ENCODE peak calls at places on chromosomes 5 and 9, in four cellular contexts. One of them, this sample, is unnamed.
A peak's percentile ranks its signal among the peaks of the same experiment; 100 is the strongest.

GRCh38 chr9:31323726-31324444 is 1060.6 kb upstream of the ACO1 start:
- DNase-seq in stomach: no peak
- DNase-seq in A549: no peak
- DNase-seq in K562: no peak
- DNase-seq in this sample: no peak

GRCh38 chr9:112858005-112858404 is 32.7 kb downstream of the SLC46A2 start:
- DNase-seq in stomach: no peak
- DNase-seq in K562: no peak
- DNase-seq in A549: no peak
- DNase-seq in this sample: no peak

GRCh38 chr9:94210616-94211603 is 48.2 kb upstream of the ZNF169 start:
- DNase-seq in stomach: no peak
- DNase-seq in A549: no peak
- DNase-seq in K562: no peak
- DNase-seq in this sample: no peak

GRCh38 chr9:14868772-14869583 is 41.2 kb downstream of the FREM1 start:
- DNase-seq in stomach: no peak
- DNase-seq in K562: no peak
- DNase-seq in A549: no peak
- DNase-seq in this sample: no peak

GRCh38 chr5:27845248-27845647 is 806.9 kb upstream of the CDH9 start:
- DNase-seq in K562: no peak
- DNase-seq in stomach: no peak
- DNase-seq in A549: no peak
- DNase-seq in this sample: no peak

GRCh38 chr5:142015781-142016533 is 3.1 kb upstream of the GNPDA1 start:
- DNase-seq in K562: no peak
- DNase-seq in stomach: no peak
- DNase-seq in A549: no peak
- DNase-seq in this sample: peak; percentile 46

GRCh38 chr5:100772011-100772410 is 131.1 kb downstream of the ST8SIA4 start:
- DNase-seq in K562: no peak
- DNase-seq in A549: no peak
- DNase-seq in stomach: no peak
- DNase-seq in this sample: no peak

GRCh38 chr5:149445739-149446369 is 66.8 kb upstream of the IL17B start:
- DNase-seq in K562: peak; percentile 86
- DNase-seq in A549: peak; percentile 66
- DNase-seq in stomach: no peak
- DNase-seq in this sample: no peak

GRCh38 chr5:56314536-56314935 is 81.4 kb upstream of the ANKRD55 start:
- DNase-seq in A549: peak; percentile 46
- DNase-seq in stomach: no peak
- DNase-seq in K562: peak; percentile 70
- DNase-seq in this sample: no peak

GRCh38 chr9:16442622-16443021 is 427.8 kb downstream of the BNC2 start:
- DNase-seq in stomach: no peak
- DNase-seq in K562: no peak
- DNase-seq in A549: peak; percentile 23
- DNase-seq in this sample: no peak

GRCh38 chr5:19175776-19176570 is 812.0 kb downstream of the CDH18 start:
- DNase-seq in K562: no peak
- DNase-seq in stomach: no peak
- DNase-seq in A549: no peak
- DNase-seq in this sample: no peak

GRCh38 chr5:79193643-79194042 is 42.3 kb upstream of the JMY start:
- DNase-seq in stomach: no peak
- DNase-seq in K562: no peak
- DNase-seq in A549: no peak
- DNase-seq in this sample: no peak

GRCh38 chr5:38257236-38258036 is 923 bp upstream of the EGFLAM start:
- DNase-seq in K562: no peak
- DNase-seq in A549: no peak
- DNase-seq in stomach: no peak
- DNase-seq in this sample: peak; percentile 67

GRCh38 chr5:169251685-169252084 is 49.3 kb downstream of the SLIT3 start:
- DNase-seq in K562: no peak
- DNase-seq in A549: no peak
- DNase-seq in stomach: no peak
- DNase-seq in this sample: no peak

GRCh38 chr5:164498393-164498792 is 993.0 kb downstream of the MAT2B start:
- DNase-seq in stomach: no peak
- DNase-seq in K562: no peak
- DNase-seq in A549: no peak
- DNase-seq in this sample: no peak

GRCh38 chr5:32642276-32643002 is 57.1 kb downstream of the SUB1 start:
- DNase-seq in K562: no peak
- DNase-seq in stomach: no peak
- DNase-seq in A549: peak; percentile 15
- DNase-seq in this sample: no peak

GRCh38 chr9:136629001-136629878 is 33.5 kb upstream of the EGFL7 start:
- DNase-seq in A549: no peak
- DNase-seq in stomach: no peak
- DNase-seq in K562: no peak
- DNase-seq in this sample: peak; percentile 73

GRCh38 chr5:134878403-134878802 is 4.2 kb downstream of the TXNDC15 start:
- DNase-seq in K562: no peak
- DNase-seq in stomach: peak; percentile 50
- DNase-seq in A549: no peak
- DNase-seq in this sample: peak; percentile 81

GRCh38 chr5:134873494-134873893 is 677 bp upstream of the TXNDC15 start:
- DNase-seq in K562: peak; percentile 23
- DNase-seq in stomach: no peak
- DNase-seq in A549: no peak
- DNase-seq in this sample: no peak

GRCh38 chr5:134877159-134877558 is 3.0 kb downstream of the TXNDC15 start:
- DNase-seq in A549: no peak
- DNase-seq in K562: peak; percentile 49
- DNase-seq in stomach: no peak
- DNase-seq in this sample: no peak

GRCh38 chr5:134874831-134875655 is 872 bp downstream of the TXNDC15 start:
- DNase-seq in K562: peak; percentile 59
- DNase-seq in A549: peak; percentile 51
- DNase-seq in stomach: peak; percentile 42
- DNase-seq in this sample: peak; percentile 58

GRCh38 chr5:134873987-134874830 is at the start of gene TXNDC15:
- DNase-seq in K562: peak; percentile 88
- DNase-seq in A549: peak; percentile 85
- DNase-seq in stomach: peak; percentile 90
- DNase-seq in this sample: peak; percentile 93
- TF ChIP-seq EP300 in K562: no peak
- TF ChIP-seq EP300 in A549: no peak
- TF ChIP-seq EP300 in stomach: no peak
- TF ChIP-seq EP300 in this sample: no peak

GRCh38 chr9:132006657-132007370 is 72.9 kb downstream of the MED27 start:
- DNase-seq in stomach: no peak
- DNase-seq in A549: no peak
- DNase-seq in K562: no peak
- DNase-seq in this sample: no peak
- TF ChIP-seq EP300 in stomach: no peak
- TF ChIP-seq EP300 in A549: no peak
- TF ChIP-seq EP300 in K562: no peak
- TF ChIP-seq EP300 in this sample: no peak

GRCh38 chr9:129442791-129443511 is 177.9 kb downstream of the C9orf50 start:
- DNase-seq in A549: no peak
- DNase-seq in K562: no peak
- DNase-seq in stomach: no peak
- DNase-seq in this sample: no peak
- TF ChIP-seq EP300 in A549: no peak
- TF ChIP-seq EP300 in K562: no peak
- TF ChIP-seq EP300 in stomach: no peak
- TF ChIP-seq EP300 in this sample: no peak

DNA sequence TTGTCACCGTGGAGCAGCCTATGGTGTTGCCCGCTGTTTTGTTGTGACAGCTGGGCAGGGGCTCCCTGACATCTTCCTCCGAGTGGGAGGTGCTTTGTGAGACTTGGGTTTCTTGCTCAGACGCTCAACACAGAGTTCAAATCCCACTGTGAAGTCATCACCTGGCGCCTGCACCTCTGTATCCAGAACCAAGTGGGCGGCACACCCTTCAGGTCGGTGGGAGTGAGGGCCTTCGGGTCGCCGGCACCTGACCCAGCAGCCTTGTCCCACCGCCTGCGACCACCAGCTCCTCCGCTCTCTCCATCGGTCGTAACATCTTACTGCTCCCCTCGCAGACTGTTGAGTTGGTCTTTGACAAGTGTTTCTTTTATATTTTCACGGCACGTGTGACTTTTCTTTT is 37.6 kb upstream of the EXOC3 start:
- DNase-seq in K562: no peak
- DNase-seq in stomach: no peak
- DNase-seq in A549: no peak
- DNase-seq in this sample: no peak
- TF ChIP-seq EP300 in K562: no peak
- TF ChIP-seq EP300 in stomach: no peak
- TF ChIP-seq EP300 in A549: no peak
- TF ChIP-seq EP300 in this sample: no peak

GRCh38 chr9:68552700-68553099 is 12.0 kb upstream of the TMEM252 start:
- DNase-seq in K562: no peak
- DNase-seq in stomach: no peak
- DNase-seq in A549: no peak
- DNase-seq in this sample: no peak
- TF ChIP-seq EP300 in K562: no peak
- TF ChIP-seq EP300 in stomach: no peak
- TF ChIP-seq EP300 in A549: no peak
- TF ChIP-seq EP300 in this sample: no peak

This sample was measured in upper lobe of left lung.